ENCODE peak calls at places on chromosomes 6 and 20, in seven cellular contexts. One of them, this sample, is unnamed. For H3K4me1, the result is how much of the 10 kb centered on the place peaks cover.

GRCh38 chr6:85594197-85594930 is 706 bp upstream of the SNX14 start:
- DNase-seq in lung: no peak
- DNase-seq in suprapubic skin: no peak
- DNase-seq in CD8-positive, alpha-beta T cell: no peak
- DNase-seq in breast epithelium: no peak
- DNase-seq in SJSA1: no peak
- DNase-seq in HCT116: no peak
- DNase-seq in this sample: peak

GRCh38 chr20:49297605-49298530 is 20.0 kb upstream of the ZNFX1 start:
- DNase-seq in CD8-positive, alpha-beta T cell: peak
- DNase-seq in suprapubic skin: no peak
- DNase-seq in lung: peak
- DNase-seq in HCT116: no peak
- DNase-seq in breast epithelium: no peak
- DNase-seq in SJSA1: no peak
- DNase-seq in this sample: no peak

GRCh38 chr20:4160761-4161305 is 145.5 kb upstream of the RNF24 start:
- DNase-seq in lung: no peak
- DNase-seq in SJSA1: no peak
- DNase-seq in CD8-positive, alpha-beta T cell: no peak
- DNase-seq in breast epithelium: no peak
- DNase-seq in suprapubic skin: no peak
- DNase-seq in HCT116: no peak
- DNase-seq in this sample: peak

GRCh38 chr20:1190847-1191246 is 6.1 kb upstream of the TMEM74B start:
- DNase-seq in suprapubic skin: no peak
- DNase-seq in lung: no peak
- DNase-seq in HCT116: no peak
- DNase-seq in CD8-positive, alpha-beta T cell: no peak
- DNase-seq in SJSA1: no peak
- DNase-seq in breast epithelium: no peak
- DNase-seq in this sample: no peak

GRCh38 chr6:64012351-64013060 is 376.9 kb downstream of the PHF3 start:
- DNase-seq in HCT116: no peak
- DNase-seq in breast epithelium: no peak
- DNase-seq in CD8-positive, alpha-beta T cell: no peak
- DNase-seq in SJSA1: no peak
- DNase-seq in lung: no peak
- DNase-seq in suprapubic skin: no peak
- DNase-seq in this sample: peak

GRCh38 chr6:93787841-93788240 is 368.5 kb upstream of the EPHA7 start:
- DNase-seq in SJSA1: no peak
- DNase-seq in HCT116: no peak
- DNase-seq in suprapubic skin: no peak
- DNase-seq in breast epithelium: no peak
- DNase-seq in CD8-positive, alpha-beta T cell: no peak
- DNase-seq in lung: no peak
- DNase-seq in this sample: no peak

GRCh38 chr20:23085415-23086055 is 589 bp downstream of the CD93 start:
- DNase-seq in HCT116: no peak
- DNase-seq in SJSA1: no peak
- DNase-seq in lung: no peak
- DNase-seq in breast epithelium: no peak
- DNase-seq in CD8-positive, alpha-beta T cell: no peak
- DNase-seq in suprapubic skin: no peak
- DNase-seq in this sample: no peak

GRCh38 chr6:12473494-12473893 is 183.3 kb downstream of the EDN1 start:
- DNase-seq in SJSA1: no peak
- DNase-seq in CD8-positive, alpha-beta T cell: no peak
- DNase-seq in HCT116: no peak
- DNase-seq in suprapubic skin: no peak
- DNase-seq in lung: no peak
- DNase-seq in breast epithelium: no peak
- DNase-seq in this sample: no peak

GRCh38 chr6:85006362-85006761 is 242.0 kb upstream of the TBX18 start:
- DNase-seq in suprapubic skin: no peak
- DNase-seq in SJSA1: no peak
- DNase-seq in HCT116: no peak
- DNase-seq in CD8-positive, alpha-beta T cell: no peak
- DNase-seq in breast epithelium: no peak
- DNase-seq in lung: no peak
- DNase-seq in this sample: no peak

GRCh38 chr6:126724821-126725220 is 384.9 kb downstream of the CENPW start:
- DNase-seq in breast epithelium: no peak
- DNase-seq in HCT116: no peak
- DNase-seq in CD8-positive, alpha-beta T cell: no peak
- DNase-seq in suprapubic skin: no peak
- DNase-seq in SJSA1: no peak
- DNase-seq in lung: no peak
- DNase-seq in this sample: no peak

GRCh38 chr6:10800810-10801209 is 37.5 kb downstream of the MAK start:
- DNase-seq in CD8-positive, alpha-beta T cell: no peak
- DNase-seq in breast epithelium: no peak
- DNase-seq in lung: no peak
- DNase-seq in HCT116: peak
- DNase-seq in suprapubic skin: no peak
- DNase-seq in SJSA1: no peak
- DNase-seq in this sample: no peak

GRCh38 chr20:19095762-19096161 is 116.7 kb upstream of the SLC24A3 start:
- DNase-seq in CD8-positive, alpha-beta T cell: no peak
- DNase-seq in suprapubic skin: no peak
- DNase-seq in SJSA1: no peak
- DNase-seq in lung: no peak
- DNase-seq in HCT116: no peak
- DNase-seq in breast epithelium: no peak
- DNase-seq in this sample: no peak

GRCh38 chr20:19098092-19098491 is 114.3 kb upstream of the SLC24A3 start:
- DNase-seq in HCT116: no peak
- DNase-seq in suprapubic skin: no peak
- DNase-seq in breast epithelium: no peak
- DNase-seq in lung: no peak
- DNase-seq in SJSA1: no peak
- DNase-seq in CD8-positive, alpha-beta T cell: no peak
- DNase-seq in this sample: no peak

GRCh38 chr20:19094959-19095541 is 117.4 kb upstream of the SLC24A3 start:
- DNase-seq in CD8-positive, alpha-beta T cell: no peak
- DNase-seq in breast epithelium: no peak
- DNase-seq in SJSA1: no peak
- DNase-seq in HCT116: no peak
- DNase-seq in lung: no peak
- DNase-seq in suprapubic skin: no peak
- DNase-seq in this sample: no peak

GRCh38 chr20:19098806-19099578 is 113.5 kb upstream of the SLC24A3 start:
- DNase-seq in HCT116: no peak
- DNase-seq in suprapubic skin: no peak
- DNase-seq in lung: no peak
- DNase-seq in breast epithelium: no peak
- DNase-seq in SJSA1: no peak
- DNase-seq in CD8-positive, alpha-beta T cell: no peak
- DNase-seq in this sample: no peak

DNA sequence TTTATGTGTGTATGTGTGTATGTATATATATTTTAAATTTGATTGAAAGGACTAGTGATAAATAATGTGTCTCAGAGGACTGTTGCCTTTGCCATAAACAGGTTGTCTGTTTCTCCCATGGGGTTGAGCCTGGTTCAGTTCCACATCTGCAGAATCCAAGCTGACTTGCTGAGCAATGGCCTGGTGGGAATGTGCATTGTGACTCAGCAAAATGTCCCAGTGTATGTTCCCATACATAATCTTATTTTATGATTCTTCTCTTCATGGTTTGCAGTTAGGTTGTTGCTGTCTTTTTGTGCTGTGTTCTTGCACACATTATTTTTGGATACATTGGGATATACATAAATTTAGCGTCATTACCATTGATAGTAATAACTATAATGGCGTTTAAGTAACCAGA is 115.6 kb upstream of the SLC24A3 start:
- DNase-seq in suprapubic skin: no peak
- DNase-seq in SJSA1: no peak
- DNase-seq in HCT116: no peak
- DNase-seq in breast epithelium: no peak
- DNase-seq in lung: no peak
- DNase-seq in CD8-positive, alpha-beta T cell: no peak
- DNase-seq in this sample: no peak
- H3K4me1 ChIP-seq in suprapubic skin: under half
- H3K4me1 ChIP-seq in SJSA1: under half
- H3K4me1 ChIP-seq in HCT116: under half
- H3K4me1 ChIP-seq in breast epithelium: under half
- H3K4me1 ChIP-seq in lung: under half
- H3K4me1 ChIP-seq in CD8-positive, alpha-beta T cell: under half
- H3K4me1 ChIP-seq in this sample: under half

GRCh38 chr6:43579171-43579570 is 3.2 kb downstream of the POLH start:
- DNase-seq in CD8-positive, alpha-beta T cell: no peak
- DNase-seq in suprapubic skin: no peak
- DNase-seq in breast epithelium: no peak
- DNase-seq in HCT116: no peak
- DNase-seq in SJSA1: no peak
- DNase-seq in lung: no peak
- DNase-seq in this sample: no peak
- H3K4me3 ChIP-seq in CD8-positive, alpha-beta T cell: no peak
- H3K4me3 ChIP-seq in suprapubic skin: no peak
- H3K4me3 ChIP-seq in breast epithelium: no peak
- H3K4me3 ChIP-seq in HCT116: no peak
- H3K4me3 ChIP-seq in SJSA1: no peak
- H3K4me3 ChIP-seq in lung: no peak
- H3K4me3 ChIP-seq in this sample: no peak

DNA sequence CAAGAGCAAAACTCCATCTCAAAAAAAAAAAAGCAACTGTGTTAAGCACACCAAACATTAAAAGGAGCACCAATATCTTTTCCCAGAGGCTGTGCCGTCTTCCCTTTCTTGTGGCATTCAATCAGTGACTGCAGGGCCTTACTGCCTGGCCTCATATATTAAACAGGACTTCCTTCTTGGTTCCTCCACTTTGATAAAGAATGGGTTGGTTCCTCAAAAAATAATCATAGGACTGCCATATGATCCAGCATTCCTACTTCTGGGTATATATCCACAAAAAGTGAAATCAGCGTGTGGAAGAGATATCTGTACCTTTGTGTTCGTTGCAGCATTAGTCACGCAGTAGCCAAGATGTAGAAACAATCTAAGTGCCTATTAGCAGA is 40.3 kb upstream of the GFOD1 start:
- DNase-seq in lung: no peak
- DNase-seq in HCT116: no peak
- DNase-seq in breast epithelium: no peak
- DNase-seq in CD8-positive, alpha-beta T cell: no peak
- DNase-seq in suprapubic skin: no peak
- DNase-seq in SJSA1: no peak
- DNase-seq in this sample: no peak
- H3K4me1 ChIP-seq in lung: under half
- H3K4me1 ChIP-seq in HCT116: under half
- H3K4me1 ChIP-seq in breast epithelium: under half
- H3K4me1 ChIP-seq in CD8-positive, alpha-beta T cell: under half
- H3K4me1 ChIP-seq in suprapubic skin: under half
- H3K4me1 ChIP-seq in SJSA1: under half
- H3K4me1 ChIP-seq in this sample: under half

GRCh38 chr6:39317256-39317655 is 3.0 kb upstream of the KCNK17 start:
- DNase-seq in lung: no peak
- DNase-seq in suprapubic skin: no peak
- DNase-seq in CD8-positive, alpha-beta T cell: no peak
- DNase-seq in SJSA1: no peak
- DNase-seq in breast epithelium: no peak
- DNase-seq in HCT116: no peak
- DNase-seq in this sample: no peak

GRCh38 chr6:39310542-39310941 is 3.7 kb downstream of the KCNK17 start:
- DNase-seq in lung: no peak
- DNase-seq in breast epithelium: no peak
- DNase-seq in HCT116: no peak
- DNase-seq in CD8-positive, alpha-beta T cell: no peak
- DNase-seq in suprapubic skin: no peak
- DNase-seq in SJSA1: no peak
- DNase-seq in this sample: no peak

GRCh38 chr6:39313526-39314272 is 520 bp downstream of the KCNK17 start:
- DNase-seq in breast epithelium: no peak
- DNase-seq in suprapubic skin: no peak
- DNase-seq in CD8-positive, alpha-beta T cell: no peak
- DNase-seq in HCT116: no peak
- DNase-seq in SJSA1: no peak
- DNase-seq in lung: no peak
- DNase-seq in this sample: no peak

GRCh38 chr6:39312912-39313525 is 1.2 kb downstream of the KCNK17 start:
- DNase-seq in CD8-positive, alpha-beta T cell: no peak
- DNase-seq in lung: no peak
- DNase-seq in suprapubic skin: no peak
- DNase-seq in SJSA1: no peak
- DNase-seq in breast epithelium: no peak
- DNase-seq in HCT116: no peak
- DNase-seq in this sample: no peak

DNA sequence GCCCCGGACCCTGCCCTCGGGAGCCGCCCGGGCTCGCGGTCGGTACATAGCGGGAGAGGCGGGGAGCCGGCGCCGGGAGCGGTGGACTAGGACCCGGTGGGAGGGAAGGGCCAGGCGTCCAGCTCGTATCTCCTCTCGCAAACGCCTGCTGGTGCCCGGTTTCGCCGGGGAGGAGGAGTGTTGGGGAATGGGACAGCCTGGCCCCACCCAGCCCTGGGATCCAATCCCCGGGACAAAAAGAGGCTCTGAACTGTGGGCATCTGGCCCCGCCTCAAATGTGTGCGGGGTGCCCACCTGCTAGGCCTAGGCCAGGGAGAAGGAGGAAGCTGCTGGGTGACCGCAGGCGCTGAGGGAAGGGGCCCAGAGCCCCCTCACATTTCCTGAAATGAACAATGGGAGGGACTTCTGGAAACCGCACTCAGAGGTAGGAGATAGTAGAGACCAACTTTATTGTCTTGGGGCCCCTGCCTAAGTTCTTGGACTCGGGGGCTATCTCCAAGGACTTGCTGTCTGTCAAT is at the start of gene KCNK17:
- DNase-seq in breast epithelium: no peak
- DNase-seq in suprapubic skin: no peak
- DNase-seq in SJSA1: no peak
- DNase-seq in lung: no peak
- DNase-seq in HCT116: no peak
- DNase-seq in CD8-positive, alpha-beta T cell: no peak
- DNase-seq in this sample: no peak
- H3K4me3 ChIP-seq in breast epithelium: peak
- H3K4me3 ChIP-seq in suprapubic skin: peak
- H3K4me3 ChIP-seq in SJSA1: no peak
- H3K4me3 ChIP-seq in lung: peak
- H3K4me3 ChIP-seq in HCT116: no peak
- H3K4me3 ChIP-seq in CD8-positive, alpha-beta T cell: no peak
- H3K4me3 ChIP-seq in this sample: peak